ENCODE peak calls at places on chromosomes 12 and 14, in six cellular contexts. D is left ventricle myocardium inferior, Y is neural progenitor cell, B is lower leg skin, M is omental fat pad, K is K562. E is an unnamed sample.

GRCh38 chr12:20264608-20265114 is 103.7 kb upstream of the PDE3A start:
- DNase-seq in D (no peak), Y (peak), B (no peak), M (no peak), K (no peak), E (no peak)

GRCh38 chr12:124603910-124604775 is 36.7 kb upstream of the NCOR2 start:
- DNase-seq in D (no peak), Y (no peak), B (no peak), M (no peak), K (no peak), E (no peak)

GRCh38 chr12:12081836-12082497 is 11.2 kb downstream of the BCL2L14 start:
- DNase-seq in D (no peak), Y (peak), B (peak), M (no peak), K (peak), E (no peak)

GRCh38 chr12:56119361-56119796 is 1.3 kb downstream of the ZC3H10 start:
- DNase-seq in D (peak), Y (peak), B (no peak), M (no peak), K (peak), E (no peak)

GRCh38 chr12:31324116-31324844 is 1.7 kb downstream of the SINHCAF start:
- DNase-seq in D (peak), Y (peak), B (peak), M (no peak), K (peak), E (peak)

GRCh38 chr12:12133259-12133658 is 62.5 kb downstream of the BCL2L14 start:
- DNase-seq in D (no peak), Y (peak), B (no peak), M (no peak), K (no peak), E (no peak)

GRCh38 chr14:54697806-54698205 is 130.9 kb downstream of the SAMD4A start:
- DNase-seq in D (no peak), Y (no peak), B (no peak), M (no peak), K (no peak), E (no peak)

GRCh38 chr12:47307680-47308399 is 228.1 kb upstream of the AMIGO2 start:
- DNase-seq in D (no peak), Y (peak), B (no peak), M (no peak), K (peak), E (no peak)

GRCh38 chr12:75208851-75209781 is 523 bp downstream of the KCNC2 start:
- DNase-seq in D (no peak), Y (peak), B (no peak), M (no peak), K (no peak), E (peak)

DNA sequence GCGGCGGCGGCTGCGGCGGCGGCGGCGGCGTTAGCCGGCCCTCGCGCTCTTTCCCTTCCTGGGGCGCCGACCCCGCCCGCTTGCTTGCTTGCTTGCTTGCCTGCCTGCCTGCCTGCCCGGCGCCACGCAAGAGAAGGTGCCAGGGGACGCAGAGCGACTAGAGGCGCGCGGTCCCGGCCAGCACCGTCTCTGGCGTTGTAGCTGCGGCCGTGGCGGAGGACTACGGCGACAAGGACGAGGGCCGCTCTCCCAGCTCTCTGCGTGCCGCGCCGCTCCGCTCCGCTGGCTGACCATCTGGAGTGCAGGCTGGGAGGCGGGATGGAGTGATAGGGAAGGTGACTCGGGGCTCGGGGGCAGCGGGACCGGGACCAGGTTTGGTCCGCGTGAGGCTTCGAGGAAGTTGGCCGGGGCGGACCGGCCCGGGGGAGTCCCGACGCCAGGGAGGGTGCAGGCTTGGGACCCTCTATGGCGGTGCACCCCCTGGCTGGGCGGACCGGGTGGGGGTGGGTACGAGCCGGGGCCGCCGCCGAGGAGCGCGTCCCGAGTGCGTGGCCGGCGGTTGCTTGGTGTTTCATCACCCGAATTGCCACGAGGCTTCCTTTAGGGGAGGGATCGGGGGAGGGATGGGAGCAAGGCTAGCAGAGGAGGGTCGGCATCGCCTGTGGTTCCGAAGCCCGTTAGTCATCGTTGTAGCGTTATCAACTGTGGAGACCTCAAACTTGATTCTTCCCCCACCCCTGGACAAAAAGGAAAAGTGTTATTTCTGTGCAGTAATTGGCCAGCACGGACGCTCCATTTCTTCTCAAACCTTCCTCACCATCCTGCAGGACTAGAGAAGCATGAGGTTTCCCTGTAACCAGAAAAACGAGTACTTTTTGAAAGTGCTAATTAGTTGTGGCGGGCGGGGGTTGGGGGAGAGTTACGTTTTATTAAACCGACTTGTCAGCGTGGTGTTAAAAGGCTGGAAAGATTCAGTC is 566 bp downstream of the XPOT start:
- DNase-seq in D (peak), Y (no peak), B (peak), M (no peak), K (peak), E (peak)
- TF ChIP-seq CTCF in D (no peak), Y (no peak), B (no peak), M (no peak), K (no peak), E (no peak)

GRCh38 chr12:51048601-51049369 is 658 bp downstream of the LETMD1 start:
- DNase-seq in D (no peak), Y (peak), B (no peak), M (no peak), K (no peak), E (no peak)

GRCh38 chr12:51055060-51055459 is 6.9 kb downstream of the LETMD1 start:
- DNase-seq in D (no peak), Y (no peak), B (no peak), M (no peak), K (no peak), E (no peak)

GRCh38 chr12:51049525-51049924 is 1.4 kb downstream of the LETMD1 start:
- DNase-seq in D (no peak), Y (no peak), B (no peak), M (no peak), K (no peak), E (no peak)

GRCh38 chr12:51047655-51048540 is at the start of gene LETMD1:
- DNase-seq in D (peak), Y (peak), B (peak), M (peak), K (peak), E (peak)

GRCh38 chr12:51051787-51052186 is 3.7 kb downstream of the LETMD1 start:
- DNase-seq in D (no peak), Y (no peak), B (no peak), M (no peak), K (no peak), E (no peak)
- TF ChIP-seq CTCF in D (no peak), Y (no peak), B (no peak), M (no peak), K (no peak), E (no peak)

DNA sequence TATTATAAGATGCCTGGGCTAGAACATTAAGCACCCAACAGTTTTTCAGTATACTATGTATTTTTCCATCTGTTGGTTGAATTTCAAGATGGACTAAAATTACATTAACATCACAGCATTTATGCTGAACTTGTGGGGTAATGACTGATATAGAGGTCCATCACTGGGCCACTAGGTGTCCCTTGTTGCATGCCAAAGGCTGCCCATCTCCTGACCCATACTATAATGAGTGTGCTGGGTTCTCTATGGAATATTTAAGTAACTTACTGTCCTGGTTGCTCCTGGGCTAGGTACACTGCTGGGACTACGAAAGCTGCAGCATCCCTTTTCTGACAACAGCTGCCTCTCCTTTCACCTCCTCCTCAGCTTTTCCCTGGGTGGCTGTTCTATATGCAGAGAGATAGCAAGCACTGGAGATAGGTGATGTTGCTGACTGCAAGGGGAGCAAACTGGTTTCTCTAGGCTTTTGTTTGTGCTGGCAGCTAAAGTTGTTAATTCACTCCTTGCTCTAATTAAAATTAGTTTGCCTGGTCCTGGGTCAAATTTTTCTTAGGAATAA is 138.6 kb upstream of the TRHDE start:
- DNase-seq in D (no peak), Y (peak), B (no peak), M (no peak), K (no peak), E (no peak)
- TF ChIP-seq CTCF in D (no peak), Y (peak), B (no peak), M (no peak), K (peak), E (no peak)

GRCh38 chr14:25303934-25304333 is 254.0 kb upstream of the STXBP6 start:
- DNase-seq in D (no peak), Y (no peak), B (no peak), M (no peak), K (no peak), E (no peak)

DNA sequence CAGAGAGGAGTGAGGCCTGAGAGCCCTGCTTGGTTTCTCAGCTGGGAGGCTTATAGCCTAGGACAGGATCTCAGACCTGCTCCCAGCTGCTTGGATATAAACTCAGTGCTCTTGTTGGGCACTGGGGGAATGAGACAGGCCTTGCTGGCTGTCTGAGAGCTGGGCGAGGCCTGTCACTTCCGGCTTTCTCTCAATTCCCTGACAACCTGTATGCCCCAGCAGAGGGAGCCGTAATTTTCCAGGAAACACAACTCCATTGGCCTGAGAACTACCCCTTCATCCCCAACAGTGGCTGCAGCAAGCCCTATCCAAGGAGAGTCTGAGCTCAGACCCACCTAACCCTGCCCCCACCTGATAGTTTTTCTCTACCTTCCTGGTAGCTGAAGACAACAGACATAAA is 258.3 kb upstream of the STXBP6 start:
- DNase-seq in D (no peak), Y (no peak), B (no peak), M (no peak), K (no peak), E (no peak)
- TF ChIP-seq CTCF in D (no peak), Y (no peak), B (no peak), M (no peak), K (no peak), E (no peak)